ENCODE peak calls at places on chromosome 12, in four cellular contexts. Q is IMR-90; M is CD4-positive, alpha-beta memory T cell; W is pancreas. V is an unnamed sample.

GRCh38 chr12:14567311-14568195 is at the start of gene PLBD1:
- DNase-seq in Q (no peak), M (no peak), W (peak; percentile 88), V (peak; percentile 88)

GRCh38 chr12:32419520-32419960 is 20.2 kb downstream of the FGD4 start:
- DNase-seq in Q (peak; percentile 11), M (no peak), W (no peak), V (no peak)

GRCh38 chr12:68919581-68920239 is 13.3 kb downstream of the CPM start:
- DNase-seq in Q (no peak), M (no peak), W (no peak), V (no peak)

GRCh38 chr12:40075458-40075857 is 30.4 kb downstream of the SLC2A13 start:
- DNase-seq in Q (no peak), M (no peak), W (no peak), V (no peak)

GRCh38 chr12:18054925-18055324 is 35.1 kb downstream of the RERGL start:
- DNase-seq in Q (no peak), M (no peak), W (no peak), V (no peak)

GRCh38 chr12:125418902-125419564 is 353.8 kb downstream of the AACS start:
- DNase-seq in Q (no peak), M (no peak), W (no peak), V (no peak)

GRCh38 chr12:129662184-129662583 is 241.6 kb downstream of the TMEM132D start:
- DNase-seq in Q (no peak), M (no peak), W (no peak), V (no peak)

GRCh38 chr12:64400041-64400440 is 4.2 kb upstream of the XPOT start:
- DNase-seq in Q (peak; percentile 68), M (peak; percentile 40), W (no peak), V (no peak)

GRCh38 chr12:32603858-32604257 is 75.2 kb upstream of the DNM1L start:
- DNase-seq in Q (peak; percentile 51), M (no peak), W (no peak), V (no peak)

GRCh38 chr12:129966086-129966640 is 62.3 kb upstream of the TMEM132D start:
- DNase-seq in Q (no peak), M (no peak), W (no peak), V (no peak)

GRCh38 chr12:62656576-62657362 is 190.1 kb downstream of the MON2 start:
- DNase-seq in Q (no peak), M (no peak), W (no peak), V (no peak)

GRCh38 chr12:102050660-102051430 is 10.9 kb downstream of the WASHC3 start:
- DNase-seq in Q (no peak), M (no peak), W (no peak), V (no peak)

GRCh38 chr12:3418609-3419469 is 72.2 kb upstream of the PRMT8 start:
- DNase-seq in Q (no peak), M (no peak), W (no peak), V (no peak)

GRCh38 chr12:2291182-2291832 is 238.5 kb downstream of the CACNA1C start:
- DNase-seq in Q (no peak), M (peak; percentile 18), W (no peak), V (no peak)

GRCh38 chr12:33795536-33795935 is 226.8 kb upstream of the ALG10 start:
- DNase-seq in Q (no peak), M (no peak), W (no peak), V (no peak)

GRCh38 chr12:64525461-64526160 is 73.7 kb downstream of the TBK1 start:
- DNase-seq in Q (no peak), M (no peak), W (no peak), V (no peak)

GRCh38 chr12:58099476-58099875 is 158.1 kb downstream of the ATP23 start:
- DNase-seq in Q (no peak), M (no peak), W (no peak), V (no peak)
- H3K4me3 ChIP-seq in Q (no peak overlapping the region), M (no peak overlapping the region), W (no peak overlapping the region), V (no peak overlapping the region)

DNA sequence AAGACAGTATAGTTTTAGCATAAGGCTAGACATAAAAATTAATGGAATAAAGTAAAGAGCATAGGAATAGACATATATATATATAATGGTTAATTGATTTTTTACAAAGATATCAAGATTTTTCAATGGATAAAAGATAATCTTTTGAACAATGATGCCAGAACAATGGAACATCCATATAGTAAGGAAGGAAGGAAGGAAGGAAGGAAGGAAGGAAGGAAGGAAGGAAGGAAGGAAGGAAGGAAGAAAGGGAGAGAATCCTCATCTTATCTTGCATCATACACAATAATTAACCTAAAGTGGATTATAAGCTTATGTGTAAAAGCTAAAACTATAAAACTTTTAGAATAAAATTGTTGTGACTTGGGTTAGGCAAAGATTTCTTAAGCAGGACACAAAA is 9.8 kb upstream of the NELL2 start:
- DNase-seq in Q (no peak), M (no peak), W (no peak), V (no peak)
- H3K4me1 ChIP-seq in Q (no peaks in the 10 kb centered on the region), M (no peaks in the 10 kb centered on the region), W (no peaks in the 10 kb centered on the region), V (no peaks in the 10 kb centered on the region)

GRCh38 chr12:10214877-10215267 is 2.2 kb downstream of the GABARAPL1 start:
- DNase-seq in Q (no peak), M (no peak), W (no peak), V (no peak)
- H3K27ac ChIP-seq in Q (peak overlapping the region; percentile 57), M (no peak overlapping the region), W (peak overlapping the region; percentile 95), V (peak overlapping the region; percentile 50)

DNA sequence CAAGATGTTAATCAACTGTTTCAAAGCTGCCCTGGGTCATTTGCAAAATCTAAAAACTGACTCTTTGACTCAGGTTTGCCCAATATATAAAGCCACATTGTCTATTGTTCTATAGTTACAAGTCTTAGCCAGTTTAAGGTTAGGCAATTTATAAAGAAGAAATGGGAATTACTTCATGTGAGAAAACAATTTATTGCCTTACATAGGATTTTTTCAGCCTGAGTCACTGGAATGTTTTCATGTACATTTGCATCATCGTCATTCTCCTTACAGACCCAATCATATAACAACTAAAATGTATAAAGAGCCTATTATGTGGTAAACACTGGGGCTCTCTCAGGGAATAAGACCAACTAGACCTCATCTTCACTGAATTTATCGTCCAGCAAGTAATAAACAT is 100.3 kb upstream of the PLEKHG7 start:
- DNase-seq in Q (peak; percentile 96), M (no peak), W (no peak), V (no peak)
- H3K4me3 ChIP-seq in Q (no peak overlapping the region), M (no peak overlapping the region), W (no peak overlapping the region), V (no peak overlapping the region)

GRCh38 chr12:43550831-43551270 is 1.2 kb downstream of the ADAMTS20 start:
- DNase-seq in Q (no peak), M (no peak), W (no peak), V (no peak)
- H3K4me1 ChIP-seq in Q (no peaks in the 10 kb centered on the region), M (no peaks in the 10 kb centered on the region), W (no peaks in the 10 kb centered on the region), V (no peaks in the 10 kb centered on the region)

V was measured in aorta.